ENCODE peak calls at places on chromosomes 12 and 14, in ten cellular contexts. P is transverse colon, N is tibial nerve, A is A673, E is heart left ventricle, H is mammary epithelial cell, X is cardiac muscle cell, O is esophagus squamous epithelium, T is A549, J is kidney. S is an unnamed sample.
A peak's percentile ranks its signal among the peaks of the same experiment; 100 is the strongest.

GRCh38 chr14:61478971-61479473 is 157.6 kb downstream of the PRKCH start:
- DNase-seq in X (no peak), P (no peak), A (no peak), N (no peak), H (no peak), T (no peak), O (no peak), E (no peak), J (no peak), S (no peak)

GRCh38 chr12:102920271-102920670 is 3.2 kb upstream of the PAH start:
- DNase-seq in H (no peak), E (no peak), T (no peak), P (no peak), X (no peak), N (no peak), J (no peak), O (no peak), A (no peak), S (no peak)

GRCh38 chr12:67077617-67078016 is 191.5 kb upstream of the CAND1 start:
- DNase-seq in T (no peak), J (no peak), H (peak; percentile 91), N (no peak), X (no peak), O (no peak), P (no peak), E (no peak), A (no peak), S (no peak)

GRCh38 chr14:64337901-64338615 is 43.9 kb upstream of the ESR2 start:
- DNase-seq in O (no peak), N (no peak), P (peak; percentile 59), E (peak; percentile 19), H (peak; percentile 66), J (no peak), X (peak; percentile 88), A (peak; percentile 76), T (peak; percentile 49), S (peak; percentile 79)

GRCh38 chr12:57730336-57731067 is 8.0 kb downstream of the AGAP2 start:
- DNase-seq in T (no peak), H (no peak), E (no peak), O (no peak), X (no peak), J (no peak), P (no peak), A (no peak), N (no peak), S (no peak)

GRCh38 chr12:100114574-100114973 is 28.1 kb downstream of the BLTP3B start:
- DNase-seq in T (no peak), E (no peak), J (no peak), P (no peak), A (peak; percentile 67), N (no peak), O (no peak), X (no peak), H (no peak), S (no peak)

GRCh38 chr14:76676539-76676938 is 84.7 kb upstream of the VASH1 start:
- DNase-seq in X (no peak), T (no peak), N (no peak), O (no peak), A (no peak), H (no peak), P (no peak), J (no peak), E (no peak), S (no peak)

GRCh38 chr14:74240794-74241610 is 1.8 kb downstream of the VSX2 start:
- DNase-seq in N (no peak), O (no peak), P (no peak), H (no peak), J (no peak), E (no peak), T (no peak), A (no peak), X (peak; percentile 41), S (no peak)

GRCh38 chr12:6326316-6326959 is 15.4 kb downstream of the TNFRSF1A start:
- DNase-seq in O (no peak), P (peak; percentile 54), H (no peak), T (peak; percentile 78), E (peak; percentile 68), N (no peak), A (peak; percentile 82), J (no peak), X (peak; percentile 80), S (peak; percentile 66)

GRCh38 chr12:102521662-102522277 is 41.4 kb upstream of the IGF1 start:
- DNase-seq in O (no peak), A (no peak), T (no peak), E (no peak), J (no peak), N (no peak), X (no peak), P (no peak), H (no peak), S (no peak)

GRCh38 chr14:101705733-101706508 is 55.6 kb upstream of the PPP2R5C start:
- DNase-seq in A (peak; percentile 56), H (no peak), N (peak; percentile 30), O (no peak), P (peak; percentile 71), T (no peak), X (peak; percentile 39), E (peak; percentile 72), J (peak; percentile 95), S (no peak)

GRCh38 chr12:121300083-121300819 is 3.7 kb upstream of the CAMKK2 start:
- DNase-seq in T (no peak), P (no peak), A (no peak), J (no peak), E (no peak), X (no peak), N (no peak), H (no peak), O (no peak), S (no peak)

GRCh38 chr12:54393350-54393655 is 8.8 kb upstream of the ZNF385A start:
- DNase-seq in E (no peak), N (no peak), X (no peak), J (peak; percentile 71), H (no peak), O (no peak), P (no peak), A (no peak), T (no peak), S (no peak)

GRCh38 chr12:93167841-93168492 is 209.8 kb upstream of the NUDT4 start:
- DNase-seq in A (peak; percentile 89), X (peak; percentile 55), N (no peak), P (peak; percentile 42), O (no peak), E (no peak), H (no peak), T (no peak), J (no peak), S (peak; percentile 23)

GRCh38 chr12:81450920-81451739 is 308.0 kb downstream of the PPFIA2 start:
- DNase-seq in N (no peak), H (peak; percentile 40), E (peak; percentile 18), J (peak; percentile 22), X (peak; percentile 90), T (peak; percentile 15), P (no peak), A (peak; percentile 88), O (no peak), S (peak; percentile 53)

GRCh38 chr12:116962197-116962596 is 51.4 kb downstream of the FBXW8 start:
- DNase-seq in E (no peak), X (no peak), O (no peak), T (no peak), P (no peak), J (no peak), N (no peak), H (no peak), A (no peak), S (no peak)
- H3K27ac ChIP-seq in E (no peak overlapping the region), X (no peak overlapping the region), O (no peak overlapping the region), T (no peak overlapping the region), P (no peak overlapping the region), J (no peak overlapping the region), N (no peak overlapping the region), H (no peak overlapping the region), A (no peak overlapping the region), S (no peak overlapping the region)

DNA sequence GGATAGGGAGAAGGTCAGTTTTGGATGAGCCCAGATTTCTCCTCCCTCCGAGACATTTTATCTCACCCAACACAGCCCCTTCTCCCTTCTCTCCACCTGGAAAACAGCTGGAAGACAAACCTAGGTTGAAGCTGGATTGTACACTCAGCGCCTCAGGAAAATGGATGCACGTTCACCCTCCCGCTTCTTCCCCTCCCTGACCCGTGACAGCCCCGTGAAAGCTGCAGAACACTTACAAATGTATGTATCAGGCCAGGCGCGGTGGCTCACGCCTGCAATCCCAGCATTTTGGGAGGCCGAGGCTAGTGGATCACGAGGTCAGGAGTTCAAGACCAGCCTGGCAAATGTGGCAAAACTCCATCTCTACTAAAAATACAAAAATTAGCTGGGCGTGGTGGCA is 4.2 kb downstream of the RNU4-2 start:
- DNase-seq in T (no peak), O (no peak), N (no peak), H (no peak), E (no peak), X (no peak), P (no peak), A (no peak), J (no peak), S (no peak)
- TF ChIP-seq CTCF in T (no peak), O (no peak), N (no peak), H (no peak), E (no peak), X (no peak), P (no peak), A (no peak), J (no peak), S (no peak)

GRCh38 chr14:91679273-91679672 is 52.6 kb downstream of the CATSPERB start:
- DNase-seq in T (no peak), O (no peak), A (no peak), H (no peak), J (no peak), X (no peak), P (no peak), E (no peak), N (no peak), S (no peak)

GRCh38 chr14:91685600-91685999 is 46.3 kb downstream of the CATSPERB start:
- DNase-seq in O (no peak), N (no peak), A (no peak), E (no peak), J (no peak), X (no peak), P (no peak), T (no peak), H (no peak), S (no peak)

GRCh38 chr14:91681893-91682563 is 49.9 kb downstream of the CATSPERB start:
- DNase-seq in P (no peak), T (no peak), O (no peak), X (no peak), A (no peak), E (no peak), N (no peak), J (no peak), H (no peak), S (no peak)

DNA sequence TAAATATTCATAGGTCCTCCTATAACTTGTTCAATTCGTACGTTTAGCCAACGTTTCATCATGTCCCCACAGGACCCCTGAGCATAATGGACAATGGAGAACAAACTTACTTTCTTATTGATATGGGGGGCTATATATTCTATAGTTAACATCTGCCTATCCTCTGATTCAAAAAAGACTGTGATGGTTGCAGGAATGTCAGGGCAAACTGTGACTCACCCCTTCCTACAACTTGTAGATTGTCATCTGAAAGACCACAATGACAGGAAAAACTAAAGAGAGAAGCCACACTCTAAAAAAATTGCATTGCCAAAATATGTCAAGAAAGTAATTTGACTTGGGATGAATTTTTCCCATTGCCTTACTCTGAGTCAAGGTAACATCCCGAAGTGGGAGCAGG is 50.8 kb downstream of the CATSPERB start:
- DNase-seq in X (no peak), A (no peak), J (no peak), P (no peak), O (no peak), E (no peak), T (no peak), N (no peak), H (no peak), S (no peak)
- H3K27ac ChIP-seq in X (no peak overlapping the region), A (no peak overlapping the region), J (no peak overlapping the region), P (no peak overlapping the region), O (no peak overlapping the region), E (no peak overlapping the region), T (no peak overlapping the region), N (no peak overlapping the region), H (no peak overlapping the region), S (no peak overlapping the region)

GRCh38 chr12:63779498-63780481 is at the start of gene RXYLT1:
- DNase-seq in A (peak; percentile 86), J (peak; percentile 96), E (peak; percentile 89), H (peak; percentile 79), O (peak; percentile 26), P (peak; percentile 90), T (peak; percentile 74), X (peak; percentile 88), N (peak; percentile 65), S (peak; percentile 91)
- TF ChIP-seq CTCF in A (no peak), J (no peak), E (no peak), H (no peak), O (no peak), P (no peak), T (no peak), X (no peak), N (no peak), S (no peak)